ENCODE peak calls at places on chromosomes 16 and 17, in ten cellular contexts. C is heart right ventricle, R is sigmoid colon, N is WTC11, O is Caco-2, U is mucosa of descending colon, A is astrocyte of the cerebellum, H is GM13976, F is transverse colon, W is glutamatergic neuron. K is an unnamed sample.

GRCh38 chr16:22643886-22644285 is 133.2 kb downstream of the NPIPB5 start:
- DNase-seq in W (no peak), R (no peak), C (no peak), N (no peak), U (no peak), A (no peak), F (no peak), O (no peak), H (no peak), K (no peak)

GRCh38 chr16:68356249-68356918 is 45.6 kb downstream of the PRMT7 start:
- DNase-seq in R (no peak), A (no peak), F (peak), C (no peak), U (peak), H (peak), N (no peak), W (no peak), O (no peak), K (no peak)

GRCh38 chr17:12118617-12119016 is 97.9 kb downstream of the MAP2K4 start:
- DNase-seq in C (no peak), U (no peak), R (no peak), O (no peak), H (no peak), F (no peak), N (no peak), W (no peak), A (no peak), K (no peak)

GRCh38 chr17:48489781-48490180 is 41.0 kb downstream of the HOXB1 start:
- DNase-seq in U (no peak), W (no peak), C (no peak), R (no peak), H (no peak), A (no peak), O (no peak), N (no peak), F (no peak), K (no peak)

GRCh38 chr16:11612110-11612981 is 25.6 kb upstream of the LITAF start:
- DNase-seq in N (peak), W (no peak), C (no peak), U (peak), F (peak), H (peak), A (peak), O (peak), R (no peak), K (no peak)

GRCh38 chr16:75251280-75252048 is at the start of gene BCAR1:
- DNase-seq in F (peak), A (no peak), O (peak), R (peak), W (peak), U (peak), C (peak), N (peak), H (peak), K (peak)

GRCh38 chr17:58956997-58957724 is 149.5 kb downstream of the TRIM37 start:
- DNase-seq in N (no peak), W (no peak), H (no peak), A (no peak), F (no peak), C (no peak), U (no peak), O (no peak), R (no peak), K (no peak)

GRCh38 chr17:29918922-29919856 is 10.8 kb downstream of the SSH2 start:
- DNase-seq in O (no peak), W (no peak), U (no peak), R (no peak), C (no peak), A (no peak), H (no peak), F (no peak), N (no peak), K (no peak)

GRCh38 chr17:7882629-7883028 is 6.0 kb upstream of the CHD3 start:
- DNase-seq in A (no peak), O (no peak), F (no peak), W (no peak), H (no peak), R (no peak), U (no peak), C (no peak), N (no peak), K (no peak)

GRCh38 chr17:36683387-36683786 is 82.0 kb downstream of the MRM1 start:
- DNase-seq in O (no peak), A (no peak), H (no peak), W (no peak), R (no peak), C (no peak), U (no peak), N (no peak), F (no peak), K (no peak)

GRCh38 chr16:57807968-57808528 is 5.8 kb upstream of the KIFC3 start:
- DNase-seq in N (peak), A (peak), O (peak), R (peak), W (peak), F (peak), H (peak), U (peak), C (peak), K (peak)

DNA sequence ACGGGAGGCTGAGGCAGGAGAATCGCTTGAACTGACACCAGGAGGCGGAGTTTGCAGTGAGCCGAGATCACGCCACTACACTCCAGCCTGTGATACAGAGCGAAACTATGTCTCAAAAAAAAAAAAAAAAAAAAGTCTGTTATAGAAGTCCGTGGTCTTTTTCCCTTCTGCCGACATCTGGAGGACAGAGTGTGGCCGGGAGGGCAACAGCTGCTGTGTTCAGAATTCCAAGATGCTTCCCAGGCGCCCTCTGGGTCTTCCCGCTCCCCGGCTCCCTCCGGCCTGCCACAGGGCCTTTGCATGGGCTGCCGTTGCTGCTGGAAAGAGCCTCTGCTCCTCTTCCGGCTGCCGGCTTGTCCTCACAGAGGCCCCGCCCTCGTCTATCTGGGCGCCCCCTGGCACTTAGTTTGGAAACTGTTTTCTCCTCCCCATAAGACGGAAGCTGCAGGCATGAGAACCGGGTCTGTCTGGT is 2.4 kb upstream of the CACNA1H start:
- DNase-seq in A (no peak), O (no peak), F (no peak), C (no peak), U (no peak), W (no peak), R (no peak), H (no peak), N (peak), K (no peak)
- TF ChIP-seq CTCF in A (no peak), O (no peak), F (no peak), C (no peak), U (no peak), W (no peak), R (no peak), H (no peak), N (no peak), K (no peak)

GRCh38 chr17:28744104-28744801 is 442 bp downstream of the TRAF4 start:
- DNase-seq in H (peak), W (peak), F (peak), O (peak), U (peak), R (peak), C (no peak), N (peak), A (no peak), K (peak)
- TF ChIP-seq CTCF in H (no peak), W (no peak), F (no peak), O (no peak), U (no peak), R (no peak), C (no peak), N (no peak), A (no peak), K (no peak)

DNA sequence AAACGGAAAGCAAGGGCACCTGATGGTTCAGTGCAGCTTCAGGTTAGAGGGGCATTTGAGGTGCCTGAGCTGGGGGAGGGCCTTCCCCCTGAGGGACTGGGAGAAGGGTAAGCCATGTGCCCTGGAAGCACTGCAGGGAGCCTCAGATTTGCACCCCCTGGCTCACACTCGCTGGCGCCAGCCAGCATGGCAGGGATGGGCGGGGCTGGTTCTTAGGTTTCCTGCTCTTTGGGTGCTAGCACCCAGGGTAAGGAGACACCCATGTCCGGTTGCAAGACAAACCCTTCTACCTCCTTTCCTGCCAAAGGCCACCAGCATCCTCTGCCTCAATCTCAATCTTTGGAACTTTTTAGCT is 2.3 kb upstream of the LIMD2 start:
- DNase-seq in U (peak), W (no peak), H (peak), R (no peak), F (peak), N (no peak), O (no peak), A (no peak), C (no peak), K (no peak)
- TF ChIP-seq CTCF in U (no peak), W (no peak), H (no peak), R (no peak), F (no peak), N (no peak), O (no peak), A (no peak), C (no peak), K (no peak)

GRCh38 chr17:15291674-15292361 is 26.7 kb upstream of the PMP22 start:
- DNase-seq in N (no peak), U (no peak), F (no peak), W (no peak), H (no peak), A (peak), C (peak), R (no peak), O (no peak), K (no peak)
- TF ChIP-seq CTCF in N (no peak), U (no peak), F (no peak), W (no peak), H (no peak), A (no peak), C (no peak), R (no peak), O (no peak), K (no peak)

DNA sequence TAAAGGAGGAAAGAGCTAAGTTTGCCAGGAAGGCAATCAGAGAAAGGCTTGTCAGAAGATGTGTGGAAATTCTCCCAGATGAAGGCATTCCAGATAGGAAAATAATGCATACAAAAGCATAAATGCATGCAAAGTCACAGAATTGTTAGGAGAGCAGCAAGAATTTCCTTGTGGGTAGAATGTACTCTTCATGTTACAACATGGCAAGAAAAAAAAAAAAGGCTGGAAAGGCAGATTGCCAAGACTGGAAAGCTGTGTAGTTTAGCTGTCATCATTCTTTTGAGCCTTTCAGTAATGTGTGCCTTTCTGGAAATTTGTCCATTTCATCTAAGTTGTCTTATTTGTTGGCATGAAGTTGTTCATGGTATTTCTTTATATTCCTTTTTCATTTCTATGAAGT is 71.0 kb upstream of the EFCAB3 start:
- DNase-seq in A (no peak), O (no peak), C (no peak), F (no peak), U (no peak), H (no peak), N (no peak), R (no peak), W (no peak), K (no peak)
- TF ChIP-seq CTCF in A (no peak), O (no peak), C (no peak), F (no peak), U (no peak), H (no peak), N (no peak), R (no peak), W (no peak), K (no peak)

GRCh38 chr16:1941162-1941923 is 1.7 kb downstream of the MSRB1 start:
- DNase-seq in R (no peak), H (no peak), F (no peak), W (peak), C (no peak), N (peak), U (peak), A (peak), O (no peak), K (no peak)
- TF ChIP-seq CTCF in R (no peak), H (no peak), F (no peak), W (no peak), C (no peak), N (no peak), U (no peak), A (peak), O (no peak), K (peak)

GRCh38 chr16:88878967-88879787 is 12.7 kb upstream of the PABPN1L start:
- DNase-seq in H (no peak), U (no peak), O (no peak), W (no peak), F (no peak), A (no peak), R (no peak), N (no peak), C (no peak), K (no peak)
- TF ChIP-seq CTCF in H (no peak), U (no peak), O (no peak), W (no peak), F (no peak), A (no peak), R (no peak), N (no peak), C (no peak), K (no peak)

GRCh38 chr17:19264277-19264676 is 27.1 kb downstream of the EPN2 start:
- DNase-seq in R (no peak), A (no peak), N (no peak), U (no peak), F (no peak), C (no peak), O (no peak), H (no peak), W (no peak), K (no peak)

GRCh38 chr17:19263621-19264010 is 26.4 kb downstream of the EPN2 start:
- DNase-seq in W (no peak), N (no peak), C (no peak), O (no peak), F (no peak), A (no peak), R (peak), U (no peak), H (no peak), K (no peak)

GRCh38 chr17:19258371-19258770 is 21.2 kb downstream of the EPN2 start:
- DNase-seq in F (no peak), N (no peak), R (no peak), C (no peak), H (no peak), O (no peak), U (no peak), A (no peak), W (no peak), K (no peak)

GRCh38 chr17:19262650-19263620 is 25.8 kb downstream of the EPN2 start:
- DNase-seq in O (no peak), N (no peak), A (no peak), W (no peak), F (no peak), R (peak), U (no peak), H (no peak), C (no peak), K (no peak)

DNA sequence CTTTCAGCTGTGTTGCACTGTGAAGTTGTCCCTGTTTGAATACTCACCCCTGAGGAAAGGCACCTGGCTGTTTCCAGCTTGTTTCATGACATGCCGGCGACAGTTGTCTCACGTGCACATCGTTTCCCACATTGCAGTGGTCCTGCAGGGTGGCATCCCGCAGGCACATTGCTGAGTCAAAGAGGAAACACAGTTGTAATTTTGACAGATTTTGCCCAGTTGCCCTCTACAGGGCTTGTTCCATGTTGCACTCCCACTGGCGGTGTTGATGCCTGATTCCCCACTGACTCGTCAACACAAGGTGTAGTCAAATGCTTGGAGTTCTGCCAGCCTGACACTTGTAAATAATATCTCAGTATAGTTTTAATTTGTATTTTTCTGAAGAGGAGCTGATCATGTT is 23.8 kb downstream of the EPN2 start:
- DNase-seq in W (no peak), A (no peak), H (no peak), U (no peak), O (no peak), R (peak), C (no peak), N (no peak), F (no peak), K (no peak)
- TF ChIP-seq CTCF in W (no peak), A (peak), H (no peak), U (no peak), O (no peak), R (peak), C (no peak), N (no peak), F (no peak), K (no peak)

DNA sequence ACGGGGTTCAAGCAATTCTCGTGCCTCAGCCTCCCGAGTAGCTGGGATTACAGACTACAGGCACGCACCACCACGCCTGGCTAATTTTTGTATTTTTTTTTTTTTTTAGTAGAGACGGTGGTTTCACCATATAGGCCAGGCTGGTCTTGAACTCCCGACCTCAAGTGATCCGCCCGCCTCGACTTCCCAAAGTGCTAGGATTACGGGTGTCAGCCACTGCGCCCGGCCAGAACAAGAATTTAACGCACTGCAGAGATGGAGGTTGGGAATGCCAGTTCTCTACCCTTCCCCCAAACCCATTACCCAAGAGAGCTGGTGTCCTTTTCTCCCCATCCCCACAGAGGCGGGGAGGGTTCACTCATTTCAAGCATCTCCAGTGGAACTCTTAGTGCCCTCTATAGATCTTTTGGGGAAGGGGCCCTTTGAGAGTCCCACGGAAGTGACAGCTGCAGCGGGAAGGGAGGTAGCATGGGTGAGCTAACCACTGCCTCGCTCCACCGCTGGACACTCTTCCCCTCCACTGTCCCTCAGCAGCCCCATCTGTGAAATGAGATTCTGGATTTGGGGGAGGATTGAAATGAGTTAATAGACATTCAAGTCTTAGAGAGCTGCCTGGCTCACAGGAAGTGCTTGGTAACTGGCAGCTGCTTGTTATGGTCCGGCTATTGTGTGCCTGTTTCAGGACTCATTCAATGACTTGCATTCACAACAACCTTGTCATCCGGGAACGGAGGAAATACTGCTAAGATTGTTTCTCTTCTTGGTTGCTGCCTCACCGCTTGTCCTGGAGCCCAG is 3.5 kb upstream of the UBALD2 start:
- DNase-seq in U (no peak), A (no peak), F (no peak), R (no peak), O (no peak), W (no peak), H (peak), N (no peak), C (no peak), K (no peak)
- TF ChIP-seq CTCF in U (no peak), A (no peak), F (no peak), R (no peak), O (no peak), W (no peak), H (no peak), N (no peak), C (no peak), K (no peak)

GRCh38 chr17:78722101-78722761 is 59.8 kb downstream of the CYTH1 start:
- DNase-seq in A (no peak), N (no peak), R (peak), C (no peak), O (no peak), W (peak), U (no peak), F (peak), H (peak), K (no peak)

GRCh38 chr17:78723957-78724356 is 58.1 kb downstream of the CYTH1 start:
- DNase-seq in N (no peak), U (no peak), A (no peak), R (no peak), C (no peak), W (no peak), H (no peak), O (no peak), F (no peak), K (no peak)

GRCh38 chr17:78724544-78724943 is 57.5 kb downstream of the CYTH1 start:
- DNase-seq in U (no peak), H (no peak), C (peak), A (no peak), W (no peak), F (no peak), R (no peak), O (no peak), N (no peak), K (no peak)

GRCh38 chr17:78724999-78725398 is 57.1 kb downstream of the CYTH1 start:
- DNase-seq in A (no peak), C (no peak), N (no peak), H (no peak), W (no peak), O (no peak), F (no peak), R (no peak), U (no peak), K (no peak)

GRCh38 chr17:78723001-78723796 is 58.9 kb downstream of the CYTH1 start:
- DNase-seq in U (no peak), H (no peak), R (peak), A (no peak), O (no peak), F (peak), W (peak), N (peak), C (peak), K (no peak)
- TF ChIP-seq CTCF in U (no peak), H (no peak), R (no peak), A (no peak), O (no peak), F (no peak), W (no peak), N (no peak), C (no peak), K (no peak)